ENCODE peak calls at places on chromosomes 5 and 9, in eight cellular contexts. One of them, this sample, is unnamed.

GRCh38 chr5:174692982-174693422 is 31.4 kb upstream of the MSX2 start:
- DNase-seq in sigmoid colon: no peak
- DNase-seq in stomach: no peak
- DNase-seq in hepatocyte: peak
- DNase-seq in fibroblast of mammary gland: no peak
- DNase-seq in OCI-LY7: no peak
- DNase-seq in GM23338: peak
- DNase-seq in right lobe of liver: no peak
- DNase-seq in this sample: no peak

GRCh38 chr9:32427111-32427873 is 42.8 kb downstream of the ACO1 start:
- DNase-seq in OCI-LY7: no peak
- DNase-seq in sigmoid colon: no peak
- DNase-seq in hepatocyte: peak
- DNase-seq in GM23338: no peak
- DNase-seq in right lobe of liver: peak
- DNase-seq in stomach: peak
- DNase-seq in fibroblast of mammary gland: peak
- DNase-seq in this sample: no peak

GRCh38 chr5:98768160-98769005 is 5.1 kb upstream of the RGMB start:
- DNase-seq in stomach: peak
- DNase-seq in OCI-LY7: peak
- DNase-seq in sigmoid colon: no peak
- DNase-seq in GM23338: peak
- DNase-seq in fibroblast of mammary gland: peak
- DNase-seq in right lobe of liver: peak
- DNase-seq in hepatocyte: peak
- DNase-seq in this sample: no peak

GRCh38 chr5:120396186-120396585 is 67.9 kb upstream of the PRR16 start:
- DNase-seq in GM23338: no peak
- DNase-seq in right lobe of liver: no peak
- DNase-seq in sigmoid colon: no peak
- DNase-seq in fibroblast of mammary gland: peak
- DNase-seq in hepatocyte: no peak
- DNase-seq in stomach: no peak
- DNase-seq in OCI-LY7: no peak
- DNase-seq in this sample: no peak

GRCh38 chr9:70012569-70012968 is 31.1 kb upstream of the MAMDC2 start:
- DNase-seq in GM23338: peak
- DNase-seq in stomach: no peak
- DNase-seq in fibroblast of mammary gland: no peak
- DNase-seq in right lobe of liver: no peak
- DNase-seq in OCI-LY7: no peak
- DNase-seq in hepatocyte: no peak
- DNase-seq in sigmoid colon: no peak
- DNase-seq in this sample: no peak

GRCh38 chr5:180785151-180785781 is 17.3 kb downstream of the MGAT1 start:
- DNase-seq in fibroblast of mammary gland: peak
- DNase-seq in right lobe of liver: no peak
- DNase-seq in stomach: no peak
- DNase-seq in hepatocyte: no peak
- DNase-seq in GM23338: no peak
- DNase-seq in sigmoid colon: no peak
- DNase-seq in OCI-LY7: no peak
- DNase-seq in this sample: no peak

GRCh38 chr9:114849450-114849849 is 43.6 kb upstream of the TNFSF15 start:
- DNase-seq in hepatocyte: no peak
- DNase-seq in stomach: no peak
- DNase-seq in right lobe of liver: no peak
- DNase-seq in GM23338: no peak
- DNase-seq in sigmoid colon: no peak
- DNase-seq in OCI-LY7: no peak
- DNase-seq in fibroblast of mammary gland: peak
- DNase-seq in this sample: no peak

GRCh38 chr9:76868897-76869296 is 37.0 kb downstream of the PRUNE2 start:
- DNase-seq in GM23338: no peak
- DNase-seq in sigmoid colon: no peak
- DNase-seq in OCI-LY7: no peak
- DNase-seq in hepatocyte: no peak
- DNase-seq in right lobe of liver: no peak
- DNase-seq in stomach: no peak
- DNase-seq in fibroblast of mammary gland: peak
- DNase-seq in this sample: no peak

GRCh38 chr5:54644226-54644625 is 126.7 kb downstream of the SNX18 start:
- DNase-seq in sigmoid colon: no peak
- DNase-seq in right lobe of liver: no peak
- DNase-seq in hepatocyte: no peak
- DNase-seq in fibroblast of mammary gland: peak
- DNase-seq in GM23338: no peak
- DNase-seq in OCI-LY7: no peak
- DNase-seq in stomach: no peak
- DNase-seq in this sample: no peak

GRCh38 chr5:102511666-102512065 is 12.9 kb upstream of the SLCO6A1 start:
- DNase-seq in hepatocyte: peak
- DNase-seq in right lobe of liver: no peak
- DNase-seq in fibroblast of mammary gland: peak
- DNase-seq in stomach: no peak
- DNase-seq in sigmoid colon: no peak
- DNase-seq in GM23338: no peak
- DNase-seq in OCI-LY7: no peak
- DNase-seq in this sample: no peak

GRCh38 chr9:115035872-115036612 is 81.9 kb downstream of the TNC start:
- DNase-seq in hepatocyte: peak
- DNase-seq in fibroblast of mammary gland: peak
- DNase-seq in sigmoid colon: no peak
- DNase-seq in right lobe of liver: no peak
- DNase-seq in OCI-LY7: no peak
- DNase-seq in stomach: no peak
- DNase-seq in GM23338: peak
- DNase-seq in this sample: peak

GRCh38 chr5:43034591-43034968 is 5.5 kb downstream of the ANXA2R start:
- DNase-seq in fibroblast of mammary gland: peak
- DNase-seq in sigmoid colon: no peak
- DNase-seq in right lobe of liver: no peak
- DNase-seq in stomach: no peak
- DNase-seq in GM23338: peak
- DNase-seq in hepatocyte: no peak
- DNase-seq in OCI-LY7: peak
- DNase-seq in this sample: no peak

GRCh38 chr9:35910613-35911488 is 1.6 kb downstream of the SPAAR start:
- DNase-seq in OCI-LY7: peak
- DNase-seq in right lobe of liver: peak
- DNase-seq in hepatocyte: peak
- DNase-seq in GM23338: peak
- DNase-seq in stomach: peak
- DNase-seq in fibroblast of mammary gland: peak
- DNase-seq in sigmoid colon: no peak
- DNase-seq in this sample: no peak

GRCh38 chr5:18216016-18216415 is 581.8 kb downstream of the TAF11L14 start:
- DNase-seq in hepatocyte: no peak
- DNase-seq in GM23338: no peak
- DNase-seq in sigmoid colon: no peak
- DNase-seq in stomach: no peak
- DNase-seq in right lobe of liver: no peak
- DNase-seq in fibroblast of mammary gland: no peak
- DNase-seq in OCI-LY7: no peak
- DNase-seq in this sample: no peak

GRCh38 chr9:123929870-123930831 is at the start of gene DENND1A:
- DNase-seq in OCI-LY7: peak
- DNase-seq in stomach: peak
- DNase-seq in hepatocyte: peak
- DNase-seq in sigmoid colon: peak
- DNase-seq in right lobe of liver: peak
- DNase-seq in fibroblast of mammary gland: peak
- DNase-seq in GM23338: peak
- DNase-seq in this sample: peak

GRCh38 chr5:1881273-1881586 is 1.5 kb downstream of the IRX4 start:
- DNase-seq in OCI-LY7: no peak
- DNase-seq in sigmoid colon: no peak
- DNase-seq in hepatocyte: peak
- DNase-seq in GM23338: no peak
- DNase-seq in fibroblast of mammary gland: peak
- DNase-seq in right lobe of liver: no peak
- DNase-seq in stomach: no peak
- DNase-seq in this sample: no peak

GRCh38 chr9:128061305-128061704 is 5.8 kb downstream of the NAIF1 start:
- DNase-seq in OCI-LY7: no peak
- DNase-seq in stomach: no peak
- DNase-seq in right lobe of liver: no peak
- DNase-seq in GM23338: no peak
- DNase-seq in hepatocyte: no peak
- DNase-seq in sigmoid colon: no peak
- DNase-seq in fibroblast of mammary gland: no peak
- DNase-seq in this sample: no peak

GRCh38 chr5:141477169-141477568 is 1.4 kb downstream of the PCDHGC3 start:
- DNase-seq in GM23338: no peak
- DNase-seq in hepatocyte: no peak
- DNase-seq in sigmoid colon: no peak
- DNase-seq in fibroblast of mammary gland: no peak
- DNase-seq in stomach: no peak
- DNase-seq in right lobe of liver: no peak
- DNase-seq in OCI-LY7: no peak
- DNase-seq in this sample: no peak

GRCh38 chr9:75378036-75378435 is 289.7 kb downstream of the OSTF1 start:
- DNase-seq in sigmoid colon: peak
- DNase-seq in hepatocyte: peak
- DNase-seq in OCI-LY7: no peak
- DNase-seq in right lobe of liver: no peak
- DNase-seq in stomach: no peak
- DNase-seq in GM23338: no peak
- DNase-seq in fibroblast of mammary gland: peak
- DNase-seq in this sample: no peak

GRCh38 chr9:81798606-81799005 is 109.3 kb upstream of the TLE1 start:
- DNase-seq in stomach: no peak
- DNase-seq in GM23338: no peak
- DNase-seq in OCI-LY7: no peak
- DNase-seq in hepatocyte: no peak
- DNase-seq in right lobe of liver: no peak
- DNase-seq in sigmoid colon: no peak
- DNase-seq in fibroblast of mammary gland: no peak
- DNase-seq in this sample: no peak

GRCh38 chr9:33498387-33498786 is 24.7 kb upstream of the NOL6 start:
- DNase-seq in fibroblast of mammary gland: no peak
- DNase-seq in hepatocyte: no peak
- DNase-seq in GM23338: no peak
- DNase-seq in OCI-LY7: peak
- DNase-seq in sigmoid colon: no peak
- DNase-seq in right lobe of liver: no peak
- DNase-seq in stomach: no peak
- DNase-seq in this sample: no peak

GRCh38 chr5:88140396-88140862 is 128.2 kb downstream of the TMEM161B start:
- DNase-seq in sigmoid colon: peak
- DNase-seq in fibroblast of mammary gland: no peak
- DNase-seq in stomach: peak
- DNase-seq in OCI-LY7: no peak
- DNase-seq in hepatocyte: peak
- DNase-seq in GM23338: peak
- DNase-seq in right lobe of liver: no peak
- DNase-seq in this sample: no peak
- H3K4me3 ChIP-seq in sigmoid colon: peak
- H3K4me3 ChIP-seq in fibroblast of mammary gland: peak
- H3K4me3 ChIP-seq in stomach: peak
- H3K4me3 ChIP-seq in OCI-LY7: no peak
- H3K4me3 ChIP-seq in hepatocyte: peak
- H3K4me3 ChIP-seq in GM23338: peak
- H3K4me3 ChIP-seq in right lobe of liver: peak
- H3K4me3 ChIP-seq in this sample: peak

GRCh38 chr5:66958126-66958983 is 238.2 kb downstream of the CD180 start:
- DNase-seq in OCI-LY7: no peak
- DNase-seq in hepatocyte: no peak
- DNase-seq in fibroblast of mammary gland: peak
- DNase-seq in stomach: no peak
- DNase-seq in sigmoid colon: no peak
- DNase-seq in GM23338: peak
- DNase-seq in right lobe of liver: no peak
- DNase-seq in this sample: no peak
- H3K4me3 ChIP-seq in OCI-LY7: no peak
- H3K4me3 ChIP-seq in hepatocyte: peak
- H3K4me3 ChIP-seq in fibroblast of mammary gland: peak
- H3K4me3 ChIP-seq in stomach: peak
- H3K4me3 ChIP-seq in sigmoid colon: peak
- H3K4me3 ChIP-seq in GM23338: peak
- H3K4me3 ChIP-seq in right lobe of liver: peak
- H3K4me3 ChIP-seq in this sample: no peak

GRCh38 chr9:134545213-134546211 is 96.1 kb upstream of the COL5A1 start:
- DNase-seq in GM23338: no peak
- DNase-seq in sigmoid colon: peak
- DNase-seq in stomach: no peak
- DNase-seq in right lobe of liver: no peak
- DNase-seq in OCI-LY7: no peak
- DNase-seq in hepatocyte: peak
- DNase-seq in fibroblast of mammary gland: peak
- DNase-seq in this sample: no peak
- H3K4me3 ChIP-seq in GM23338: no peak
- H3K4me3 ChIP-seq in sigmoid colon: no peak
- H3K4me3 ChIP-seq in stomach: peak
- H3K4me3 ChIP-seq in right lobe of liver: no peak
- H3K4me3 ChIP-seq in OCI-LY7: no peak
- H3K4me3 ChIP-seq in hepatocyte: no peak
- H3K4me3 ChIP-seq in fibroblast of mammary gland: no peak
- H3K4me3 ChIP-seq in this sample: no peak

GRCh38 chr5:50740832-50741231 is 74.4 kb downstream of the PARP8 start:
- DNase-seq in hepatocyte: no peak
- DNase-seq in right lobe of liver: no peak
- DNase-seq in stomach: no peak
- DNase-seq in OCI-LY7: no peak
- DNase-seq in sigmoid colon: no peak
- DNase-seq in GM23338: no peak
- DNase-seq in fibroblast of mammary gland: no peak
- DNase-seq in this sample: no peak

GRCh38 chr5:50749181-50749580 is 82.7 kb downstream of the PARP8 start:
- DNase-seq in fibroblast of mammary gland: no peak
- DNase-seq in sigmoid colon: no peak
- DNase-seq in GM23338: no peak
- DNase-seq in OCI-LY7: no peak
- DNase-seq in right lobe of liver: no peak
- DNase-seq in hepatocyte: no peak
- DNase-seq in stomach: no peak
- DNase-seq in this sample: no peak

GRCh38 chr5:50744761-50745160 is 78.3 kb downstream of the PARP8 start:
- DNase-seq in sigmoid colon: no peak
- DNase-seq in OCI-LY7: peak
- DNase-seq in stomach: no peak
- DNase-seq in hepatocyte: peak
- DNase-seq in GM23338: no peak
- DNase-seq in fibroblast of mammary gland: peak
- DNase-seq in right lobe of liver: no peak
- DNase-seq in this sample: peak

GRCh38 chr5:50749873-50750272 is 83.4 kb downstream of the PARP8 start:
- DNase-seq in sigmoid colon: no peak
- DNase-seq in GM23338: no peak
- DNase-seq in hepatocyte: no peak
- DNase-seq in right lobe of liver: no peak
- DNase-seq in stomach: no peak
- DNase-seq in OCI-LY7: no peak
- DNase-seq in fibroblast of mammary gland: no peak
- DNase-seq in this sample: no peak

DNA sequence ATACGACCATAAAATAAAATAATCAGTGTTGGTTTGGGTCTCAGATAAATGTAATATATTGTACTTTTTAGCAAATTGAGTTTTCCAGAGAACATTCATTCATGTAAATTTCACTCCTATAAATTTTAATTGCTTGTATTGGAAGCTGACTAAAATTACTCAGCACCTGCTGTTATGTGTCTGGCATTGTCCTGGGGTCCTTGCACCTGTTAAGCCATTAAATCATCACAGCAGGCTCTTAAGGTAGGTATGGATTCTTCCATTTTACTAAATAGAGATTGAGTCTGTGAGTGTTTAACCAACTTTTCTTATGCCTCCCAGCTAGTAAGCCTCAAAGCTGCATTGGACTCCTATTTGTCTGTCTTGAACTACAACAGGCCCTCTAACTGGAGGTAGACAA is 78.8 kb downstream of the PARP8 start:
- DNase-seq in right lobe of liver: no peak
- DNase-seq in hepatocyte: no peak
- DNase-seq in sigmoid colon: no peak
- DNase-seq in stomach: no peak
- DNase-seq in GM23338: no peak
- DNase-seq in OCI-LY7: no peak
- DNase-seq in fibroblast of mammary gland: no peak
- DNase-seq in this sample: no peak
- H3K4me3 ChIP-seq in right lobe of liver: peak
- H3K4me3 ChIP-seq in hepatocyte: no peak
- H3K4me3 ChIP-seq in sigmoid colon: no peak
- H3K4me3 ChIP-seq in stomach: peak
- H3K4me3 ChIP-seq in GM23338: no peak
- H3K4me3 ChIP-seq in OCI-LY7: peak
- H3K4me3 ChIP-seq in fibroblast of mammary gland: no peak
- H3K4me3 ChIP-seq in this sample: peak